ENCODE peak calls at places on chromosomes 16 and 17, in five cellular contexts. H, S, D, E and N are unnamed samples.

GRCh38 chr17:16486373-16487250 is 5.4 kb downstream of the LRRC75A start:
- DNase-seq in H (peak), S (peak), D (no peak), E (peak), N (peak)

GRCh38 chr16:12758031-12758669 is 45.5 kb downstream of the CPPED1 start:
- DNase-seq in H (no peak), S (no peak), D (no peak), E (no peak), N (peak)

GRCh38 chr17:30433514-30433913 is 43.7 kb upstream of the GOSR1 start:
- DNase-seq in H (no peak), S (peak), D (no peak), E (no peak), N (peak)

GRCh38 chr16:68113765-68114240 is 28.6 kb downstream of the NFATC3 start:
- DNase-seq in H (no peak), S (no peak), D (no peak), E (no peak), N (no peak)

GRCh38 chr17:29625037-29625750 is 2.5 kb upstream of the CORO6 start:
- DNase-seq in H (peak), S (peak), D (no peak), E (no peak), N (no peak)

GRCh38 chr17:19708431-19709175 is 7.8 kb downstream of the SLC47A2 start:
- DNase-seq in H (peak), S (no peak), D (no peak), E (no peak), N (no peak)

GRCh38 chr17:32481193-32481592 is 5.6 kb upstream of the CDK5R1 start:
- DNase-seq in H (no peak), S (no peak), D (no peak), E (no peak), N (no peak)

GRCh38 chr16:89386786-89387185 is 103.6 kb downstream of the ANKRD11 start:
- DNase-seq in H (no peak), S (no peak), D (no peak), E (no peak), N (no peak)

GRCh38 chr16:27253526-27253930 is 15.0 kb downstream of the NSMCE1 start:
- DNase-seq in H (no peak), S (peak), D (no peak), E (no peak), N (no peak)

GRCh38 chr17:78991906-78992532 is 12.3 kb upstream of the LGALS3BP start:
- DNase-seq in H (no peak), S (no peak), D (no peak), E (no peak), N (no peak)

GRCh38 chr17:66987059-66987616 is 22.6 kb downstream of the CACNG4 start:
- DNase-seq in H (no peak), S (no peak), D (no peak), E (no peak), N (no peak)

GRCh38 chr16:12784076-12784475 is 19.6 kb downstream of the CPPED1 start:
- DNase-seq in H (no peak), S (no peak), D (no peak), E (no peak), N (no peak)

GRCh38 chr17:37447641-37448040 is 41.0 kb downstream of the TADA2A start:
- DNase-seq in H (no peak), S (peak), D (no peak), E (no peak), N (no peak)

GRCh38 chr16:79843631-79844043 is 243.1 kb upstream of the MAF start:
- DNase-seq in H (no peak), S (no peak), D (no peak), E (no peak), N (no peak)

GRCh38 chr16:89815639-89816348 is 653 bp downstream of the FANCA start:
- DNase-seq in H (no peak), S (no peak), D (peak), E (no peak), N (no peak)

GRCh38 chr17:77316191-77316641 is 175.4 kb downstream of the SEC14L1 start:
- DNase-seq in H (peak), S (peak), D (no peak), E (no peak), N (peak)

GRCh38 chr16:12771341-12771798 is 32.3 kb downstream of the CPPED1 start:
- DNase-seq in H (no peak), S (no peak), D (no peak), E (no peak), N (peak)

GRCh38 chr17:78954684-78955083 is 25.0 kb downstream of the LGALS3BP start:
- DNase-seq in H (no peak), S (no peak), D (no peak), E (no peak), N (no peak)

GRCh38 chr17:82664701-82665182 is 16.5 kb upstream of the WDR45B start:
- DNase-seq in H (no peak), S (no peak), D (no peak), E (no peak), N (no peak)

GRCh38 chr17:76940293-76940692 is 72.1 kb downstream of the MGAT5B start:
- DNase-seq in H (peak), S (no peak), D (no peak), E (no peak), N (no peak)

GRCh38 chr16:81697321-81697885 is 81.7 kb upstream of the PLCG2 start:
- DNase-seq in H (peak), S (peak), D (peak), E (no peak), N (peak)

GRCh38 chr17:56624947-56625346 is 31.4 kb downstream of the NOG start:
- DNase-seq in H (no peak), S (no peak), D (no peak), E (no peak), N (no peak)

GRCh38 chr16:55465077-55465896 is 13.7 kb upstream of the MMP2 start:
- DNase-seq in H (peak), S (peak), D (peak), E (peak), N (peak)

GRCh38 chr17:36183001-36183810 is 6.8 kb upstream of the TBC1D3B start:
- DNase-seq in H (peak), S (peak), D (peak), E (no peak), N (peak)

GRCh38 chr17:83203472-83204221 is 124.2 kb downstream of the METRNL start:
- DNase-seq in H (no peak), S (peak), D (no peak), E (no peak), N (no peak)

GRCh38 chr16:80114699-80115098 is 426.1 kb upstream of the DYNLRB2 start:
- DNase-seq in H (no peak), S (no peak), D (no peak), E (no peak), N (no peak)

DNA sequence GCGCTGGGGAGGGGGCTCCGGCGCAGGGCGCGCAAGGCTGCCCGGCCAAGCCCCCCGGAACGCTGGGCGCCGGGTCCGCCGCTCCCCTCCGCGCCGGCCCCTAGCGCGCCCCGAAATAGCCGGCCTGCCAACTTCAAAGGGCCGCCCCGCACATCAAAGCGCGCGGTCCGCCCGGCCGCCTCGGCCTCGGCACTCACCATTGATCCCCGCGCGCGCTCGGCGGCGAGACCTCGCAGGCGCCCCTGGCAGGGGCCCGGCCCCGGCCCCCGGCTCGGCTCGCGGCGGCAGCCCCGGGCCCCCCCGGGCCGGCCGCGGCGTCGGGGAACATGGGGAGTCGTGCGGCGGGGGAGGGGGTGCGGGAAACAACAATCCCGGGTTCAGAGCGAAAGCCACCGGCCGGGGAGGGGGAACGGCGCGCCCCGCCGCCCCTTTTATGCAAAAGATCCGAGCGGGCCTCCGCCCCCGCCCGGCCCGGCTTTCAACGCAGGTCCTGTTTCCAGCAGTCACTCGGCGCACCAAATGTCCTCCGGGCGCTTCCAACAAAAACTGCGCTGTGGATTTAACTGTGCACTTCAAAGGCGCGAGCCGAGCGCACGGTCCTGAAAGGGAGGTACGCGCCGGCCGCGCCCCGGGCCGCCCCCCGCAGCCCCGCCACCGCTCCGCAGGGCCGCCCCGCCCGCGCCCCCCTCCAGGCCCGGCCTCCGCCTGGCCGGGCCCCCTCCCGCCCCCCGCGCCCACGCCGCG is 648 bp downstream of the AXIN2 start:
- DNase-seq in H (peak), S (peak), D (peak), E (peak), N (peak)
- TF ChIP-seq CTCF in H (no peak), S (no peak), D (no peak), E (no peak), N (no peak)

GRCh38 chr17:43840814-43841213 is 6.2 kb upstream of the CD300LG start:
- DNase-seq in H (no peak), S (no peak), D (no peak), E (no peak), N (no peak)
- TF ChIP-seq CTCF in H (peak), S (no peak), D (no peak), E (peak), N (peak)

GRCh38 chr17:33862772-33863602 is 392.1 kb upstream of the CCL2 start:
- DNase-seq in H (no peak), S (no peak), D (no peak), E (no peak), N (no peak)

GRCh38 chr17:33858121-33858520 is 397.0 kb upstream of the CCL2 start:
- DNase-seq in H (peak), S (no peak), D (no peak), E (no peak), N (no peak)

GRCh38 chr17:33854596-33854995 is 400.5 kb upstream of the CCL2 start:
- DNase-seq in H (no peak), S (no peak), D (no peak), E (no peak), N (no peak)

DNA sequence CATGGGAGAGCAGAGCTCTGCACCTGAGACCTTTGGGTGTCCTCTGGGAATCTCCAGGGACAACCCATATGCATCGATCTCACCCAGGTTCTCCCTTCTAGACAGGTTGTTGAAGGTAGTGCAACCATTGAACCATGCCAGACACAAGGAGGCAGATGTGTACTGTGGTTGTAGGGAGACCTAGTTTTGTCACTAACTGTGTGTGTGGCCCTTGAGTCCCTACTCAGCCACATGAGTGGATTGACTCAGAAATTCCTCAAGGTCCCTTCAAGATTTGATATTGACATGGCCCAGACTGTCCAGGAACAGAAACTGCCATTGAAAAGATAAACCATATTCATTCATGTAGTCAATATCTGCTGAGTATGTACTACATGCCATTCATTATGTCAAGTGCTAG is 396.4 kb upstream of the CCL2 start:
- DNase-seq in H (no peak), S (no peak), D (no peak), E (no peak), N (no peak)
- TF ChIP-seq CTCF in H (no peak), S (no peak), D (no peak), E (no peak), N (no peak)

GRCh38 chr16:66698046-66698445 is 1.5 kb upstream of the CMTM4 start:
- DNase-seq in H (no peak), S (no peak), D (no peak), E (no peak), N (no peak)

GRCh38 chr16:66695935-66696668 is 441 bp downstream of the CMTM4 start:
- DNase-seq in H (peak), S (no peak), D (peak), E (no peak), N (peak)

GRCh38 chr16:66695474-66695934 is 1.0 kb downstream of the CMTM4 start:
- DNase-seq in H (no peak), S (no peak), D (no peak), E (no peak), N (no peak)

GRCh38 chr16:66699898-66700297 is 3.4 kb upstream of the CMTM4 start:
- DNase-seq in H (no peak), S (no peak), D (no peak), E (no peak), N (no peak)

GRCh38 chr16:66696669-66697630 is at the start of gene CMTM4:
- DNase-seq in H (peak), S (peak), D (peak), E (peak), N (peak)
- TF ChIP-seq CTCF in H (peak), S (no peak), D (no peak), E (no peak), N (peak)

GRCh38 chr17:74922172-74922571 is 883 bp downstream of the USH1G start:
- DNase-seq in H (peak), S (no peak), D (no peak), E (no peak), N (peak)

GRCh38 chr17:74924250-74924948 is at the start of gene OTOP2:
- DNase-seq in H (no peak), S (no peak), D (no peak), E (no peak), N (peak)

GRCh38 chr17:74923538-74924249 is 379 bp upstream of the OTOP2 start:
- DNase-seq in H (peak), S (peak), D (peak), E (peak), N (peak)

GRCh38 chr17:74922694-74923537 is at the start of gene USH1G:
- DNase-seq in H (peak), S (no peak), D (no peak), E (no peak), N (peak)

GRCh38 chr17:74925242-74925641 is 1.2 kb downstream of the OTOP2 start:
- DNase-seq in H (peak), S (no peak), D (no peak), E (no peak), N (peak)
- TF ChIP-seq CTCF in H (no peak), S (no peak), D (no peak), E (no peak), N (no peak)

DNA sequence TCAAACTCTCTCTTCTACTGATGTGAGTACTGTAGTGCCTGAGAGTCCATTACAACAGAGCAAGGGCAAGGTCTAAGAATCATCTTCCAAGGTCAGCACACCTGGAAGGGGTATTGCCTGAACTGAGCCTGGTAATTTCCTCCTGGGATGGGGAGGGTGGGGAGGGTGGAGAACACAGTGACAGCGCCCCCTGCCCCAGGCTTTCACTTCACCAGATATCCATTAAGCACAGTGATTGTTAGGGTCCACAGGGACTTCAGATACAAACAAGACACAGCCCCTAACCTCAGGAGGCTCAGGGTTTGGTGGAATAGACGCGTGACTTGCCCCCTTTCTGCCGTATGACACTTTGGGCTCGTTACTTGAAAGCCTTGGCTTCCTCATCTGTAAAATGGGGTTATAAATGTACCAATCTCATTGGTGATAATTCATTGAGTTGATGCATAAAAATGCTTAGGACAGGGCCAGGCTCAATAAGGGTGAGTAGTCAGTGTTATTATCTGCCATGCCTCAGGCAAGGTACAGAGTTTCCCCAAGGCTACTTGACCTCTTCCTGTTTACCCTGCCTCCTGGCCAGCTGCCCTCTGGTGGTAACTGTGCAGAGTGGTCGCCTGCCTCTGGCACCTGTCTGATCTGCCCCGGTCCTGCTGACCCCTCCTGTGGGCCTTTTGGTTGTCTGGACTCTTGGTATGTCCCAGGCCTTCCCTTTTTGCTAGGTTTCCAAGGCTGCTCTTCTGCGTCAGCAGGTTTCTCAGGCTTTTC is 13.1 kb upstream of the BRD7 start:
- DNase-seq in H (peak), S (no peak), D (no peak), E (no peak), N (no peak)
- TF ChIP-seq CTCF in H (peak), S (no peak), D (peak), E (no peak), N (peak)

GRCh38 chr17:3929764-3930163 is 13.5 kb upstream of the P2RX1 start:
- DNase-seq in H (no peak), S (no peak), D (no peak), E (no peak), N (no peak)
- TF ChIP-seq CTCF in H (no peak), S (no peak), D (no peak), E (no peak), N (no peak)

GRCh38 chr17:9235346-9235745 is 214.0 kb downstream of the NTN1 start:
- DNase-seq in H (no peak), S (no peak), D (no peak), E (no peak), N (no peak)

GRCh38 chr17:9233271-9233599 is 211.9 kb downstream of the NTN1 start:
- DNase-seq in H (no peak), S (no peak), D (no peak), E (no peak), N (no peak)

GRCh38 chr17:9232591-9233270 is 211.4 kb downstream of the NTN1 start:
- DNase-seq in H (no peak), S (peak), D (no peak), E (no peak), N (no peak)

GRCh38 chr17:9233761-9234160 is 212.5 kb downstream of the NTN1 start:
- DNase-seq in H (no peak), S (no peak), D (no peak), E (no peak), N (no peak)

DNA sequence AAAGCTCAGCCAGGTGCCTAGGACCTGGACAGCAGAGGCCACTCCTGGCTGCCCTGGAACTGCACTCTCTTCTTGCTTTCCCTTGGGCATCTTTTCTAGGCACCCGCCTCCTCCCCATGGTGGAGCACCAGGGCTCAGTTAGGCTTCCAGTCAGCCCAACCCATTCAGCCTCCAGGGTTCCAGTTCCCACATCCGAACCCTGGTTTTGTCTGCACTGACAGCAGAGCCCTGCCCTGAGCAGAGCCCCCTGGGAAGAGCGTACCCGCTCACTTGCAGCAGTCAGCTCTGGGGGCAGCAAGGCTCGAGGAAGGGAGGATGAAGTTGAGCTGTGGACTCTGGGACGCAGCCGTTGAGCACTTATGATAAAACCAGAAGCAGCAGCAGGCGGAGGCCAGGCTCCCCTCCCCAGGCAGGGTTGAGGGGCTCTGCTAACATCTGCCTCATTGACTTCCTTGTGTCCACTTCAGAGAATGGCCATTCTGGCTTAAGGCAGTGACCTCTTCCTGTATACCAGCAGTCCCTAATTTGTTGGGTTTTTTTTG is 213.2 kb downstream of the NTN1 start:
- DNase-seq in H (no peak), S (no peak), D (no peak), E (no peak), N (no peak)
- TF ChIP-seq CTCF in H (no peak), S (no peak), D (no peak), E (no peak), N (no peak)